ENCODE peak calls at places on chromosomes 12 and 14, in ten cellular contexts. T is HCT116, J is PC-3, B is neural progenitor cell, K is mesendoderm, F is MM.1S, E is IMR-90, A is keratinocyte, H is HepG2, D is DND-41. W is an unnamed sample.

GRCh38 chr14:93173943-93174395 is 10.7 kb downstream of the MOAP1 start:
- DNase-seq in T (no peak), J (peak; percentile 20), B (no peak), K (no peak), F (no peak), E (peak; percentile 22), A (no peak), H (no peak), D (no peak), W (no peak)

GRCh38 chr12:47111392-47111778 is 31.6 kb upstream of the AMIGO2 start:
- DNase-seq in T (no peak), J (no peak), B (no peak), K (no peak), F (peak; percentile 26), E (no peak), A (no peak), H (no peak), D (no peak), W (no peak)

GRCh38 chr12:9721394-9722092 is 11.4 kb downstream of the CLECL1 start:
- DNase-seq in T (no peak), J (peak; percentile 86), B (no peak), K (no peak), F (peak; percentile 80), E (peak; percentile 3), A (no peak), H (peak; percentile 15), D (no peak), W (no peak)

GRCh38 chr12:124347335-124347734 is 52.4 kb downstream of the RFLNA start:
- DNase-seq in T (no peak), J (no peak), B (no peak), K (no peak), F (no peak), E (no peak), A (no peak), H (no peak), D (no peak), W (no peak)

GRCh38 chr12:89874146-89874545 is 165.5 kb upstream of the ATP2B1 start:
- DNase-seq in T (no peak), J (no peak), B (peak; percentile 6), K (no peak), F (no peak), E (peak; percentile 18), A (no peak), H (no peak), D (no peak), W (no peak)

GRCh38 chr14:68695326-68695768 is 97.5 kb downstream of the ZFP36L1 start:
- DNase-seq in T (peak; percentile 91), J (peak; percentile 99), B (no peak), K (no peak), F (no peak), E (peak; percentile 100), A (peak; percentile 100), H (peak; percentile 43), D (no peak), W (no peak)

GRCh38 chr12:57171668-57172067 is 24.2 kb upstream of the LRP1-AS start:
- DNase-seq in T (no peak), J (no peak), B (no peak), K (no peak), F (no peak), E (peak; percentile 84), A (peak; percentile 19), H (no peak), D (no peak), W (no peak)

GRCh38 chr14:35414365-35414764 is 9.8 kb upstream of the NFKBIA start:
- DNase-seq in T (no peak), J (peak; percentile 41), B (no peak), K (peak; percentile 64), F (no peak), E (peak; percentile 49), A (no peak), H (no peak), D (no peak), W (no peak)

GRCh38 chr12:65278576-65279386 is at the start of gene MSRB3:
- DNase-seq in T (peak; percentile 19), J (peak; percentile 61), B (peak; percentile 92), K (peak; percentile 83), F (peak; percentile 38), E (peak; percentile 70), A (no peak), H (peak; percentile 44), D (peak; percentile 45), W (peak; percentile 50)

GRCh38 chr12:65277994-65278575 is 398 bp upstream of the MSRB3 start:
- DNase-seq in T (no peak), J (no peak), B (peak; percentile 39), K (peak; percentile 35), F (no peak), E (no peak), A (no peak), H (no peak), D (no peak), W (no peak)

GRCh38 chr12:65279387-65280112 is 1.1 kb downstream of the MSRB3 start:
- DNase-seq in T (no peak), J (no peak), B (no peak), K (no peak), F (peak; percentile 44), E (peak; percentile 15), A (no peak), H (no peak), D (no peak), W (no peak)

GRCh38 chr12:65280306-65280705 is 1.8 kb downstream of the MSRB3 start:
- DNase-seq in T (no peak), J (no peak), B (no peak), K (no peak), F (no peak), E (peak; percentile 24), A (no peak), H (no peak), D (no peak), W (no peak)

DNA sequence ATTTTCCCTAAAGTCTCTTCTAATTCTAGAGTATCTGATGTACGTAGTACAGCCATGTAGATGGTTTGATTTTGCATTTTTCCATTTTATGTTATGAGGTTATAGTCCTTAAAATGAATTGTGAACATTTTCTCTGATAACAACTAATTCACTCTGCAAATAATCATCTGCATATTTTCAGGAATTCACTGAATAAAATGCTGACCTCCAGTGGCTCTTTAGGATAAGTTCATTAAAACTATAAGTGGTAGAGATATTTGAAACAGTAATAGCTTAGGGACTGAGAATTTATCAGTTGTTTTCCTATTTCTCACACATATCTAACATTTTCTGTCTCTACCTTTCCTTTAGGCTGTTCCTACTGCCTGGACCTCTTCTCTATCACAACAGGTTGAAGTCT is 4.4 kb downstream of the MSRB3 start:
- DNase-seq in T (no peak), J (no peak), B (no peak), K (no peak), F (no peak), E (no peak), A (no peak), H (no peak), D (no peak), W (no peak)
- H3K9ac ChIP-seq in T (no peak overlapping the region), J (no peak overlapping the region), B (no peak overlapping the region), K (no peak overlapping the region), F (no peak overlapping the region), E (no peak overlapping the region), A (no peak overlapping the region), H (no peak overlapping the region), D (no peak overlapping the region), W (no peak overlapping the region)

GRCh38 chr12:127284870-127285431 is 982.0 kb upstream of the TMEM132C start:
- DNase-seq in T (no peak), J (peak; percentile 91), B (no peak), K (no peak), F (no peak), E (peak; percentile 81), A (no peak), H (no peak), D (no peak), W (no peak)
- H3K9ac ChIP-seq in T (no peak overlapping the region), J (peak overlapping the region; percentile 58), B (no peak overlapping the region), K (no peak overlapping the region), F (no peak overlapping the region), E (no peak overlapping the region), A (no peak overlapping the region), H (no peak overlapping the region), D (no peak overlapping the region), W (no peak overlapping the region)

DNA sequence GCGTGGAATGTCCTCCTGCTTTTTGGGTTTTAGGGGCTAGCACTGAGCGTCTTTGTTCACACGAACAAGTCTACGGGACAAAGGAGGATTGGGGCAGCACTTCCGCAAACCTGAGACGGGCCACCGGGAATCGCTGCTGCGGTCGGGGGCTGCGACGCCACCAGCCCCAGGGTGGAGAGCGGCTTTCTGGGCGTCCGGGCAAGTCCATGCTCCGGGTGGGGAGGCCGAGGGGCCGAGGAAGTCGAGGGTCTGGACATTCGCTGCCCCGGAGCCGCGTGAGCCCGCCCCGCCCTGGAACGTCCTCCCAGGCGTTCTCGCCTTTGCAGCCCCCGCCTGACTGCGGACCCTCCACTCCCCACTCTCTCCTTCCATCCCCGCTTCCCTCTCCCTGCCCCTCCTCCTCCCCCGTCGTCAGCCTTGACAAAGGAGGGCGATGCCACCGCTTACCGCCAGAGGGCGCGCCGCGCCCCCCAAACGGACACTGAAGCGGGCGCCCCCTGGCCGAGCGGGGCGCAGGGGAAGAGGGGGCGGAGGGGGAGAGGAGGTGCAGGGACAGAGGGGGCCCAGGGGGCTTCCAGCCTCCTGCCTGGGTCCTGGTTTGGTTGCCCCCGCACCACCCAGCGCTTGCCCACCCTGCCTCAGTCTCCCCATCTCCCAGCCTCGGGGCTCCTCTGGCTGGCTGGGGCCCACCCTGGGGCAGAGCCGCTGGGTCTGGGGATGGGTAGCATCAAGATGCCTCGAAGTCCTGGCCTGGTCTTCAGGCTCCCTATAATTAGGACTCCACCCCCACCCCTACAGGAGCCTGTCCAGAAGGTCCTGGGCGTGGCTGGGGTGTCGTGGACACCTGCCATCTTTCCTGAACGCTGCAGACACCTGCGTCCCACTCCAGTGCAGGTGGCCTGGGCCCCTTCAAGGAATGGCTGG is 39.1 kb upstream of the INF2 start:
- DNase-seq in T (no peak), J (peak; percentile 59), B (peak; percentile 86), K (peak; percentile 84), F (no peak), E (peak; percentile 31), A (no peak), H (peak; percentile 37), D (peak; percentile 74), W (peak; percentile 56)
- H3K9ac ChIP-seq in T (no peak overlapping the region), J (peak overlapping the region; percentile 37), B (peak overlapping the region; percentile 3), K (peak overlapping the region; percentile 80), F (no peak overlapping the region), E (peak overlapping the region; percentile 54), A (no peak overlapping the region), H (peak overlapping the region; percentile 19), D (peak overlapping the region; percentile 11), W (peak overlapping the region; percentile 85)

GRCh38 chr12:110501378-110501721 is 561 bp downstream of the VPS29 start:
- DNase-seq in T (no peak), J (peak; percentile 60), B (peak; percentile 46), K (peak; percentile 48), F (peak; percentile 10), E (peak; percentile 31), A (no peak), H (peak; percentile 38), D (peak; percentile 56), W (no peak)

GRCh38 chr12:110501722-110502448 is at the start of the genes RAD9B and VPS29:
- DNase-seq in T (peak; percentile 98), J (peak; percentile 99), B (peak; percentile 97), K (peak; percentile 99), F (peak; percentile 92), E (peak; percentile 98), A (peak; percentile 91), H (peak; percentile 94), D (peak; percentile 100), W (peak; percentile 98)

GRCh38 chr12:110503432-110503831 is 1.3 kb downstream of the RAD9B start:
- DNase-seq in T (no peak), J (peak; percentile 14), B (no peak), K (no peak), F (no peak), E (no peak), A (no peak), H (no peak), D (no peak), W (no peak)

GRCh38 chr12:110505332-110505731 is 3.2 kb downstream of the RAD9B start:
- DNase-seq in T (no peak), J (no peak), B (no peak), K (no peak), F (no peak), E (no peak), A (no peak), H (no peak), D (no peak), W (no peak)

DNA sequence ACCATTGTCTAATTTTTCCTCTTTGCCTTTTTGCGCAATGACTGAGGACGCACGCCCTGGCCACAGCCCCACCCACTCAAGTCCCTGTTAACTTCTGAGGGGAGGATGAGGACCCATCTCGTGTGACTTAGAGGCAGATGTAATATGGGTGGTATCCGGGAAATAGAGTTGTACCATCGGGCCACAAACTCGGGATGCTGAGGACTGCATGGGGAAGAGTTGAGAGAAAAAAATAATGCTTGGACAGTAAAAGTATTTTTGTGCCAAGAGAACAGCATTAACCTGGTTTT is 263 bp downstream of the RAD9B start:
- DNase-seq in T (no peak), J (no peak), B (no peak), K (no peak), F (no peak), E (no peak), A (no peak), H (no peak), D (no peak), W (no peak)
- H3K9ac ChIP-seq in T (no peak overlapping the region), J (peak overlapping the region; percentile 94), B (no peak overlapping the region), K (no peak overlapping the region), F (peak overlapping the region; percentile 41), E (no peak overlapping the region), A (no peak overlapping the region), H (no peak overlapping the region), D (peak overlapping the region; percentile 52), W (no peak overlapping the region)